ENCODE peak calls at places on chromosomes 5 and 9, in six cellular contexts. Y is ovary, N is small intestine, F is adrenal gland, M is neural progenitor cell, K is iPS DF 6.9. C is an unnamed sample. For H3K36me3 and H3K27me3, the result is how much of the 10 kb centered on the place peaks cover.

GRCh38 chr9:107504585-107505455 is 15.3 kb upstream of the KLF4 start:
- DNase-seq in K (no peak), N (peak), Y (no peak), M (no peak), F (peak), C (no peak)

GRCh38 chr5:1278656-1279442 is 16.0 kb downstream of the TERT start:
- DNase-seq in Y (no peak), M (no peak), K (no peak), N (no peak), F (no peak), C (no peak)

GRCh38 chr9:101162231-101162630 is 133.7 kb downstream of the PLPPR1 start:
- DNase-seq in F (no peak), Y (no peak), K (no peak), M (peak), N (no peak), C (no peak)

GRCh38 chr5:40165106-40165788 is 514.5 kb upstream of the PTGER4 start:
- DNase-seq in N (no peak), Y (no peak), M (no peak), F (no peak), K (no peak), C (no peak)

GRCh38 chr9:128078504-128079434 is 10.7 kb downstream of the SLC25A25 start:
- DNase-seq in K (no peak), F (peak), Y (peak), M (no peak), N (peak), C (peak)

GRCh38 chr5:156015137-156015536 is 311.8 kb upstream of the SGCD start:
- DNase-seq in K (no peak), F (no peak), N (no peak), Y (no peak), M (no peak), C (no peak)

GRCh38 chr5:159910843-159911229 is 5.4 kb upstream of the ADRA1B start:
- DNase-seq in F (no peak), M (no peak), K (no peak), N (no peak), Y (no peak), C (no peak)

GRCh38 chr5:171275822-171276544 is 33.1 kb upstream of the TLX3 start:
- DNase-seq in K (no peak), F (no peak), Y (no peak), M (no peak), N (no peak), C (no peak)

GRCh38 chr9:6802926-6803325 is 45.2 kb downstream of the KDM4C start:
- DNase-seq in M (no peak), K (no peak), Y (no peak), F (no peak), N (no peak), C (no peak)

GRCh38 chr9:5801739-5802113 is 31.2 kb downstream of the ERMP1 start:
- DNase-seq in N (peak), Y (no peak), F (no peak), M (no peak), K (no peak), C (no peak)

GRCh38 chr9:133987946-133988665 is 4.0 kb downstream of the VAV2 start:
- DNase-seq in N (no peak), F (no peak), M (no peak), K (no peak), Y (no peak), C (no peak)

GRCh38 chr9:118609355-118610044 is 759.7 kb downstream of the BRINP1 start:
- DNase-seq in F (no peak), N (no peak), M (no peak), K (no peak), Y (no peak), C (no peak)

GRCh38 chr9:130288926-130289705 is 23.6 kb downstream of the HMCN2 start:
- DNase-seq in N (no peak), Y (no peak), M (no peak), K (no peak), F (peak), C (peak)

GRCh38 chr5:179762781-179763176 is 30.2 kb downstream of the MAML1 start:
- DNase-seq in K (no peak), M (no peak), F (no peak), N (no peak), Y (no peak), C (no peak)

GRCh38 chr5:43041131-43041668 is 1.1 kb upstream of the ANXA2R start:
- DNase-seq in Y (peak), F (peak), K (no peak), N (no peak), M (peak), C (no peak)

GRCh38 chr5:127838661-127839060 is 135.5 kb downstream of the CCDC192 start:
- DNase-seq in Y (no peak), F (no peak), N (no peak), K (no peak), M (peak), C (peak)

GRCh38 chr5:127968998-127969397 is 114.6 kb upstream of the SLC12A2 start:
- DNase-seq in K (no peak), N (no peak), Y (no peak), M (no peak), F (no peak), C (no peak)

GRCh38 chr9:131886839-131887238 is 147.0 kb upstream of the RAPGEF1 start:
- DNase-seq in F (no peak), Y (no peak), N (no peak), M (no peak), K (no peak), C (no peak)

GRCh38 chr5:116980581-116980980 is 406.0 kb upstream of the SEMA6A start:
- DNase-seq in N (no peak), Y (no peak), M (no peak), F (no peak), K (no peak), C (no peak)

GRCh38 chr5:91219141-91219802 is 163.8 kb downstream of the ARRDC3 start:
- DNase-seq in N (peak), M (no peak), K (no peak), Y (no peak), F (peak), C (no peak)

GRCh38 chr9:99720455-99721050 is 101.1 kb upstream of the NR4A3 start:
- DNase-seq in K (no peak), Y (no peak), F (no peak), M (no peak), N (peak), C (no peak)

GRCh38 chr5:10351882-10352395 is 1.6 kb upstream of the MARCHF6 start:
- DNase-seq in K (no peak), N (peak), Y (no peak), M (no peak), F (no peak), C (no peak)
- H3K36me3 ChIP-seq in K (under half), N (under half), Y (under half), M (under half), F (under half), C (under half)

GRCh38 chr9:35736201-35736633 is 3.8 kb downstream of the CREB3 start:
- DNase-seq in F (peak), K (no peak), Y (no peak), M (peak), N (peak), C (peak)

GRCh38 chr9:35734096-35734495 is 1.6 kb downstream of the CREB3 start:
- DNase-seq in M (no peak), N (no peak), Y (no peak), F (no peak), K (no peak), C (no peak)

GRCh38 chr9:35738924-35739323 is 6.5 kb downstream of the CREB3 start:
- DNase-seq in Y (no peak), N (no peak), K (no peak), F (no peak), M (no peak), C (no peak)

GRCh38 chr9:35738186-35738585 is 5.7 kb downstream of the CREB3 start:
- DNase-seq in Y (no peak), M (no peak), N (no peak), F (no peak), K (no peak), C (no peak)

GRCh38 chr9:35737143-35737542 is 4.7 kb downstream of the CREB3 start:
- DNase-seq in M (no peak), K (no peak), N (no peak), F (no peak), Y (no peak), C (no peak)
- H3K4me3 ChIP-seq in M (no peak), K (no peak), N (no peak), F (no peak), Y (no peak), C (no peak)

DNA sequence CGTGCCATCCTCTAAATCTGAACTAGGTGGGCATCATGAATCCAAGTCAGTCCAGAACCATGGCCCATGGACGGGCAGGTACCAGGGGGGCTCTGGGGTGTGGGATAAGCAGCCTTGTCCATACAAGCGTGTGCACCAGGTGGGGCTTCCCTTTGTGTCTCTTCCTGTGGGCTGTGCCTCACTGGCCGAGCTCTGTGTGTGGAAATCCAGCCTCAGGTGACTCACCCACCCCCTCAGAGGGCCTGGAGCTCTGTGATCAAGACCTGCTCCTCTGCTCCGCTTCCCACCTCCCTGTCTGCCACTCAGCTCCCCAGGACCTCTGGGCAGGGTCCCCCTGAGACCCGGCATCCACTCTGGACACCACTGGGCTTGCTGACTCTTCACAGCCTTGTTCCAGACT is 33.0 kb downstream of the GADD45G start:
- DNase-seq in K (no peak), Y (no peak), N (no peak), M (no peak), F (no peak), C (no peak)
- H3K27me3 ChIP-seq in K (under half), Y (under half), N (under half), M (under half), F (under half), C (under half)

DNA sequence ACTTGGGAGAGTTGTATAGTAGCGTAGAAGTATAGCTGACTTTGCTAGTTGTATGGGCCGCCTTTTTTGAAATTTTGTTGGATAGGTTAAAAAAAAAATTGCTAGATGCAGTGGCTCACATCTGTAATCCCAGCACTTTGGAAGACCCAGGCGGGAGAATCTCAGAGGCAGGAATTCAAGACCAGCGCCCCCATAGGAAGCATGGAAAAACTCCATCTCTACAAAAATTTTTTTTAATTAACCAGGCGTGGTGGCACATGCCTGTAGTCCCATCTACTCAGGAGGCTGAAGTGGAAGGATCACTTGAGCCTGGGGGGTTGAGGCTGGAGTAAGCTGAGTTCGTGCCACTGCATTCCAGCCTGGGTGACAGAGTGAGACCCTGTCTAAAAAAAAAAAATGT is 59.2 kb downstream of the SMC5 start:
- DNase-seq in M (peak), K (peak), Y (no peak), N (no peak), F (no peak), C (peak)
- H3K36me3 ChIP-seq in M (under half), K (under half), Y (under half), N (under half), F (under half), C (under half)

GRCh38 chr5:12019306-12019705 is 115.1 kb upstream of the CTNND2 start:
- DNase-seq in Y (no peak), F (no peak), K (no peak), N (no peak), M (no peak), C (no peak)

GRCh38 chr5:12017037-12017436 is 112.8 kb upstream of the CTNND2 start:
- DNase-seq in Y (no peak), K (no peak), F (no peak), M (peak), N (no peak), C (no peak)

DNA sequence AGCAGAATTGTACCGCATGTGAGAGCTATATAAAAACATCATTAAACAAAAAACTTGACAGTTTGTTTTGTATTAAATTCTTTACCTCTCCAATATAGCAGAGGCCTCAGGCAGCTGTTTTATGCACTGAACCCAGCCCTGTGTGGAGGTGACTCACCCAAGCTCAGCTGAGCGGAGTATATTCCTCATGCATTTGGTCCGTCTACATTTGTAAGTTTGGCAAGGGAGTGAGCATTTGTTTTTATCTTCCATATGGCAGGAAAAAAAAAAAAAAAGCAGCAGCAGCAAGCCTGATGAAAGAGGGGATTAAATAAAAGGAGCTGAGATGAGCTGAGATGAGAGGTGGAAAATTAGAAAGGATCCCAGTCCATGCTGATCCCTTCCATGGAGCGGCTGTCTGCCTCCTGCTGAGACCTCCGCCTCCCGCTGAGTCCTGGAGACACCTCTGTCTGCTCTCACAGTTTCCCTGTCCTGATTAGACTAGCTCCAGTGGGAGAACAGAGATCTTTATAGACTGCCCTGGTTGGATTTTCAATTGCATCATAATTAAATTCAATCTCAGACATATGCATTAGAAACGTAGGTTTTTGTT is 112.0 kb upstream of the CTNND2 start:
- DNase-seq in K (no peak), N (no peak), F (no peak), Y (no peak), M (peak), C (peak)
- H3K4me3 ChIP-seq in K (no peak), N (no peak), F (no peak), Y (no peak), M (no peak), C (no peak)

DNA sequence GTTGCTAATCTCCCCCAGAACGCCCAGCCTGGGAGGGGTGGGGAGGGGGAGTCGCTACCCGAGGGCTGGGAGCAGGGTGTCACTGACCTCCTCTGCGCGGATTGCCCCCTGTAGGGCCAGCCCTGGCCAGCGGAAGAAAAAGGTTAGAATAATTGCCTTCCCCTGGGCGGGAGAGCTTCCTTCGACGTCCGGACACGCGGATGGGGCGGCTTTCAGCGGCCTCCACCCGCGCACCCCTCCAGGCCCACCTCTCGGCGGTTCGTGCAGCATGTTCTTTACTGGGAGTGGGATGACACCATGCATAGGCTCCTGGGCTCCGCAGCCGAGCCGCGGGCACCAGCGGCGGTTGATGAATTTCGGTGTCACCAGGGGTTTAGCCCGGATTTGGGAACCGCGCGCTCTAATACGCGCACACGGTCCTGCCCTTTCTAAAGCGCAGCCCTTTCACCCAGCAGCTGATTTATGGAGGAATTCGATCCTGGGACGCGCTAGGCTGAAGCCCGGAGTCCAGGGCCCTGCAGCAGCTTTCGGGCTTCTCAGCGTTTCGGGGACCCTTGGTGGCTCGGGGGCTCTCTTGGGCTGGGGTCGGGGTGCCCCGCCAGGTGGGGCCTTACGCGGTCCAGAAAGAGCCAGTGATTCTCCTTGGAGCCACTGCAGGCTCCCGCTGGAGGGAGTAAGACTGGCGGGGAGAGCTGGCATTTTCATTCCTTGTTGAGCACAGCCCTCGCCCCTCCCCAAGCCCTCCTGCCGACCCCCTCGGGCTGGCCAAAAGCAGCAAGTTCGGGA is 10.1 kb downstream of the LMX1B start:
- DNase-seq in F (no peak), K (no peak), N (no peak), Y (no peak), M (peak), C (peak)
- H3K27me3 ChIP-seq in F (half or more), K (half or more), N (under half), Y (under half), M (half or more), C (half or more)

DNA sequence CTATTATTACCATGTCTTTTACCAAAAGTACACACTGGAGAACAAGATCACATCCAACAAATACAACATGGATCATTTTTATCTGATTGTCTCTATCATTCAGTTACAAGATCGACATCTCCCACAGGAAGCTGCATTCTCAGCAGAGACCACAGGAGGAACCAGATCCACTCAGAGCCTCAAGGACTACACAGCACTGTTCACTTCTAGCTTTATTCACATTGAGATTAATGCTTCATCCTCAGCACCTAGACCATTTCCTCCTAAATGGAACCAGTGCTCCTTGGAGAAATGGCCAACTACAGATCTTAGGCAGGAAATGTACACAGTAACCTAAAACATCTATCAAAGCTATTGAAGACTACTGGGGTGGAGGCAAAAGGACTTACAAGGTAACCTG is 13.3 kb upstream of the C5orf15 start:
- DNase-seq in M (no peak), Y (no peak), F (no peak), K (no peak), N (no peak), C (no peak)
- H3K36me3 ChIP-seq in M (under half), Y (under half), F (half or more), K (under half), N (under half), C (under half)

GRCh38 chr9:86563959-86564358 is 209.7 kb upstream of the TUT7 start:
- DNase-seq in Y (no peak), N (no peak), K (no peak), F (no peak), M (no peak), C (no peak)

GRCh38 chr9:86557063-86557766 is 203.0 kb upstream of the TUT7 start:
- DNase-seq in F (no peak), Y (peak), M (peak), K (no peak), N (no peak), C (no peak)

GRCh38 chr9:86557918-86558317 is 203.7 kb upstream of the TUT7 start:
- DNase-seq in Y (no peak), M (no peak), F (no peak), N (no peak), K (no peak), C (no peak)

GRCh38 chr9:86563350-86563749 is 209.1 kb upstream of the TUT7 start:
- DNase-seq in F (no peak), K (no peak), N (no peak), M (no peak), Y (no peak), C (no peak)

DNA sequence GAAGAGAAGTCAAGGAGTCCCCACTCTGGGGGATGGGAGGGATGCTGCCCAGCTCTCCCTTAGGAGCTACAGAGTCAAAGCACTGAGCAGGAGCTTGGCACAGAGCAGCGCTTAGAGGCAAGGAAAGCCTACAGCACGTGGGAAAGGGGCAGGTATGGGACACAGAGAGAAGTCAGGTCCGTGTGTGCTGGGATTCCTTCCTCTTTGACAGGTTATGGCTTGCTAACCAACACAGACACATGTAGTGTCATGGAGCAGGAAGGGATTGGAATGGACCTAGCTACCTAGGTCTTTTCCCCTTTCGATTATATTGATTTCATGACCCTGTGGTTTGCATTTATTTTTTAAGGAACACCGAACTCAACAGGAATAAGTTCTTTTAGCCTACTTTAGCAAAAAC is 208.5 kb upstream of the TUT7 start:
- DNase-seq in Y (no peak), K (no peak), N (no peak), M (no peak), F (no peak), C (no peak)
- H3K4me3 ChIP-seq in Y (no peak), K (no peak), N (no peak), M (no peak), F (no peak), C (no peak)

GRCh38 chr5:66701244-66701643 is 105.1 kb downstream of the MAST4 start:
- DNase-seq in F (no peak), Y (no peak), M (no peak), N (no peak), K (no peak), C (no peak)
- H3K27me3 ChIP-seq in F (under half), Y (under half), M (half or more), N (under half), K (under half), C (under half)

GRCh38 chr5:14321936-14322335 is 178.8 kb downstream of the TRIO start:
- DNase-seq in M (no peak), F (no peak), N (no peak), K (no peak), Y (no peak), C (no peak)
- H3K36me3 ChIP-seq in M (under half), F (under half), N (under half), K (under half), Y (under half), C (under half)